ENCODE peak calls at places on chromosomes 12 and 14, in four cellular contexts. X is tibial artery, V is astrocyte of the cerebellum, T is foreskin fibroblast. D is an unnamed sample.

GRCh38 chr12:78376257-78376656 is 488.3 kb upstream of the SYT1 start:
- DNase-seq in T (peak; percentile 28), X (no peak), V (no peak), D (no peak)

GRCh38 chr14:77040995-77041744 is 12.7 kb upstream of the IRF2BPL start:
- DNase-seq in T (no peak), V (no peak), X (peak; percentile 53), D (no peak)

GRCh38 chr12:51424662-51425539 is at the start of gene SLC4A8:
- DNase-seq in X (peak; percentile 48), V (peak; percentile 45), T (peak; percentile 95), D (peak; percentile 88)

GRCh38 chr14:33859306-33859705 is 91.6 kb downstream of the EGLN3 start:
- DNase-seq in V (no peak), T (no peak), X (no peak), D (no peak)

GRCh38 chr12:130031571-130032189 is 127.9 kb upstream of the TMEM132D start:
- DNase-seq in X (peak; percentile 41), T (peak; percentile 6), V (no peak), D (no peak)

GRCh38 chr12:1928439-1929121 is 10.1 kb upstream of the CACNA2D4 start:
- DNase-seq in T (no peak), X (no peak), V (no peak), D (no peak)

GRCh38 chr12:34402899-34403705 is 380.8 kb downstream of the ALG10 start:
- DNase-seq in V (no peak), T (no peak), X (peak; percentile 16), D (peak; percentile 44)

GRCh38 chr12:76080017-76080728 is 4.3 kb downstream of the NAP1L1 start:
- DNase-seq in X (no peak), V (no peak), T (no peak), D (no peak)

GRCh38 chr14:70188292-70188607 is 501 bp downstream of the SLC8A3 start:
- DNase-seq in X (no peak), T (peak; percentile 39), V (no peak), D (peak; percentile 78)

GRCh38 chr12:64452559-64453329 is 824 bp downstream of the TBK1 start:
- DNase-seq in X (no peak), T (peak; percentile 80), V (peak; percentile 59), D (no peak)

GRCh38 chr12:105561981-105562726 is 231.7 kb downstream of the C12orf75 start:
- DNase-seq in X (peak; percentile 32), T (peak; percentile 25), V (peak; percentile 79), D (peak; percentile 56)

GRCh38 chr14:70754989-70755388 is 54.3 kb downstream of the MAP3K9 start:
- DNase-seq in V (peak; percentile 38), X (no peak), T (peak; percentile 11), D (no peak)

GRCh38 chr14:56964885-56965284 is 154.6 kb upstream of the OTX2 start:
- DNase-seq in X (no peak), T (no peak), V (no peak), D (no peak)

GRCh38 chr14:81337073-81337472 is 63.1 kb downstream of the STON2 start:
- DNase-seq in T (peak; percentile 25), V (no peak), X (no peak), D (no peak)

GRCh38 chr14:74891870-74892269 is 10.2 kb downstream of the DLST start:
- DNase-seq in X (no peak), T (peak; percentile 58), V (no peak), D (no peak)

GRCh38 chr12:91400249-91400648 is 217.6 kb upstream of the DCN start:
- DNase-seq in V (no peak), X (no peak), T (no peak), D (no peak)

GRCh38 chr12:113456761-113457160 is 14.9 kb downstream of the LHX5 start:
- DNase-seq in X (no peak), V (no peak), T (no peak), D (no peak)

GRCh38 chr12:41795910-41796309 is 348.8 kb downstream of the GXYLT1 start:
- DNase-seq in T (no peak), V (no peak), X (no peak), D (no peak)

GRCh38 chr12:19895609-19896008 is 456.3 kb downstream of the AEBP2 start:
- DNase-seq in X (no peak), T (no peak), V (no peak), D (no peak)

GRCh38 chr12:66623455-66623854 is 55.4 kb downstream of the GRIP1 start:
- DNase-seq in X (no peak), V (no peak), T (peak; percentile 36), D (no peak)

GRCh38 chr12:66629138-66629880 is 49.6 kb downstream of the GRIP1 start:
- DNase-seq in X (no peak), T (no peak), V (no peak), D (no peak)

GRCh38 chr12:66624806-66625205 is 54.1 kb downstream of the GRIP1 start:
- DNase-seq in V (no peak), X (no peak), T (no peak), D (no peak)

GRCh38 chr12:66627988-66628317 is 50.9 kb downstream of the GRIP1 start:
- DNase-seq in V (no peak), T (no peak), X (no peak), D (no peak)

GRCh38 chr12:66627270-66627987 is 51.4 kb downstream of the GRIP1 start:
- DNase-seq in V (no peak), T (no peak), X (peak; percentile 32), D (peak; percentile 21)
- TF ChIP-seq CTCF in V (no peak), T (no peak), X (no peak), D (no peak)

GRCh38 chr12:21695896-21696295 is 38.3 kb upstream of the LDHB start:
- DNase-seq in T (no peak), V (no peak), X (no peak), D (no peak)

GRCh38 chr12:21696603-21697002 is 39.0 kb upstream of the LDHB start:
- DNase-seq in V (no peak), T (no peak), X (no peak), D (no peak)

GRCh38 chr12:21699851-21700250 is 42.2 kb upstream of the LDHB start:
- DNase-seq in X (no peak), V (no peak), T (no peak), D (no peak)

GRCh38 chr12:21694660-21695059 is 37.0 kb upstream of the LDHB start:
- DNase-seq in V (no peak), X (no peak), T (no peak), D (no peak)

DNA sequence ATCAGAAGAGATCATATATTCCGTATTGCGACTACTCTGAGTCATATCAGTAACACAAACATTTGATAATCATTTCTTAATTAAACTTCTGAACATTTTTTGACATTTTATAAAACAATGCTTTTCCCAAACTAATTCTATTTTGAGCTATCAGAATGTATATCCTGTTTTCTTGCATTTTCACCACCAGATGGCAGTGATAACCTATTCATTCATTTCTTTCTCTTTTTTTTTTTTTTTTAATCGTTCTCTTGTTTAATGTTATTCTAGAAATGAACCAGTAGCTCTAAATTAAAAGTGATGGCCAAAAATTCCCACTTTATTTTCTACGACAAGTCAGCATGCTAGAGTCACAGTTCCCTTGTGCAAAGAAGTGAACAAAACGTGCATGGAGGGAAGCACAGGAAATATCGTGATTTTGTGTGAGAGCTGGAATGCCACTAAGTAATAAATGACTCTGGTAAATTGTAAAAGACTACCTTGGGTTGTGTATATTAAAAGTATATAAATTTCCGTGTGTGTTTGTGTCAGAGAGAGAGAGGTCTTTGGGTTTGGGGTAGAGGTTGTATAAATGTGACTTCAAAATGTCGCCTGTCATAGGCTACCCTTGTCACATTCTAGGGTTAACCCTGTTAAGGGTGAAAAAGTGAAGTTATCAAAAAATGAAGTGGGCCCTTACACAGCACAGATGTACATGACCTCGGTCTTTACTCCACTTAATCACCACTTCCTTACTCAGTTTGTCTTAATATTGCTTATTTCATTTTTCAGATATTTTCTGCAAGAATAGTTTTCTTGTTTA is 40.4 kb upstream of the LDHB start:
- DNase-seq in V (peak; percentile 42), X (no peak), T (peak; percentile 59), D (no peak)
- H3K4me3 ChIP-seq in V (no peak overlapping the region), X (no peak overlapping the region), T (no peak overlapping the region), D (peak overlapping the region; percentile 28)

GRCh38 chr12:119627019-119627643 is 33.6 kb downstream of the TMEM233 start:
- DNase-seq in X (no peak), V (no peak), T (no peak), D (no peak)

GRCh38 chr12:119620490-119620889 is 26.9 kb downstream of the TMEM233 start:
- DNase-seq in T (no peak), V (no peak), X (no peak), D (no peak)

GRCh38 chr12:119627686-119628085 is 34.1 kb downstream of the TMEM233 start:
- DNase-seq in V (no peak), T (no peak), X (no peak), D (no peak)

GRCh38 chr12:119621878-119622277 is 28.3 kb downstream of the TMEM233 start:
- DNase-seq in X (no peak), T (no peak), V (no peak), D (no peak)

DNA sequence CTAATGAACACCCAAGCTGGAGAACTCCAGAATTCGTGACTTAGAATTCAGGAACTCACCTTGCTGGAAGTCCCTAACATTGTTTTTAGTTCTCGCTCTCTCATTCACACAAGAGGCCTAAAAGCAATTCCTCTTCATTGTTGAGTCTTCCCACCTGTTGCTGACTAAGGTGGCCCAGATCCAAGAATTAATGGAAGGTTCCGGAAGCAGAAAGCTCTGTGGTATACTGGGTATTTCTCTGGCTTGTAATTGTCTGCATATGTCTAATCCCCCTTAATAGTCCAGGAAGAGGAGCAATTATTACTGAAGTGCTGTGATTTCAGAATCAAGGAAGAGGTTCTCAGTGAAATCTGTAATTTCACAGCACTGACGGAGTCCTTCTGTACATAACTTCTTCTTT is 31.4 kb downstream of the TMEM233 start:
- DNase-seq in X (no peak), T (no peak), V (no peak), D (no peak)
- TF ChIP-seq CTCF in X (no peak), T (no peak), V (no peak), D (no peak)

DNA sequence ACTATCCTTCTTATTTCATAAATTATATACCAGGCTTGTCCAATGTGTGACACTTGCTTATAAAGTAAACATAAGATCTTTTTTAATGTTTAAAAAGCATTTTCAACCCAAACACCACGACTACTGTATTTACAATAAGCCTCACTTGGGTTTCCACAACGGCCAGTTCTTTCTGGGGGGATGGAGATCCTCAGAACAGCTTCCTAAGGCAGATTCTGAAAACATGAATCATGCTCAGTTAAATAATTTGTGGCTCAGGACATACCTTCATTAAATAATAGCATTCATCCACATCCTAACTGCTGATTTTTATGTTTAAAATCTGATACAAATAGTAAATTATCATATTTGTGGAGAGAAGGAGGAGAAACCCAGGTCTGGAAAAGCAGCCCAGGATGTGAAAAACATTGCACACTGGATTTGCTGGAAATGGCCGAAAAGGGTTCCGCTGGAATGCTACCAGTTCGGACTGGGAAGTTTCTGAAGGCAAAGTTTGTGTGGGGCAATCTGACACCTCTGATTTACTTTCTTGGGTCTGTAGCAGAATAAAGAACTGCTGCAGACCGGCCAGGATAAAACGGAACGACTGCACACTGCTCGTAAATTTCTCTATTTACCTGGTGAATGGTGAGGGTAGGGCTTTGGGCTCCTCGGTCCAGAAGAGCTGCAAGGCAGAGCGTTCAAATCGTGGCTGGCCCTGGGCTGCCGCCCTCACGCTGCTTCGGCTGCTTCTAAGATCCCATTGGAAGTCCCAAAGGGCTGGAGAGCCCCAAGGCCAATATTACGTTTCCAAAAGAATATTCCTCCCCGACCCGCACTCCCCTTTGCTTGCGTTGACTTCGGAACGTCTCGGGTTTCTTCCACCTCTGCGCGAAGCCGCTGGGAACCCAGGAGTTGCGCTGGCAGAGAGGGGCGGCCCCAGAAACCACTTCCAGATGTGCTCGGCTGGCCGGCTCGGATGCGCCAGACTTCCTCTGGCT is at the start of gene GLT8D2:
- DNase-seq in X (peak; percentile 60), V (peak; percentile 44), T (peak; percentile 96), D (peak; percentile 61)
- H3K4me3 ChIP-seq in X (peak within 1 kb of the TSS; percentile 70), V (peak within 1 kb of the TSS; percentile 55), T (peak within 1 kb of the TSS; percentile 68), D (peak within 1 kb of the TSS; percentile 64)

GRCh38 chr12:56346663-56347062 is 8.0 kb downstream of the IL23A start:
- DNase-seq in X (no peak), V (no peak), T (no peak), D (no peak)
- TF ChIP-seq CTCF in X (no peak), V (no peak), T (no peak), D (no peak)

GRCh38 chr12:12676605-12677004 is 19.4 kb downstream of the GPR19 start:
- DNase-seq in T (no peak), V (no peak), X (no peak), D (no peak)
- H3K4me3 ChIP-seq in T (no peak overlapping the region), V (no peak overlapping the region), X (no peak overlapping the region), D (no peak overlapping the region)